ENCODE peak calls at places on chromosome 18, in five cellular contexts. Z, B, K, A and T are unnamed samples.

GRCh38 chr18:78976697-78977626 is 2.7 kb upstream of the SALL3 start:
- DNase-seq in A (no peak), B (no peak), Z (no peak), K (no peak), T (no peak)

GRCh38 chr18:53610957-53611356 is 613.5 kb downstream of the MBD2 start:
- DNase-seq in A (no peak), B (no peak), K (no peak), Z (no peak), T (no peak)

GRCh38 chr18:4658804-4659203 is 203.7 kb upstream of the DLGAP1 start:
- DNase-seq in A (no peak), Z (no peak), K (no peak), B (no peak), T (no peak)

GRCh38 chr18:45596048-45596447 is 19.2 kb upstream of the SLC14A2 start:
- DNase-seq in K (no peak), A (no peak), Z (no peak), B (no peak), T (no peak)

GRCh38 chr18:35189510-35189909 is 51.3 kb upstream of the ZNF397 start:
- DNase-seq in Z (no peak), K (no peak), A (no peak), B (no peak), T (no peak)

GRCh38 chr18:47901624-47902362 is 28.7 kb downstream of the SMAD2 start:
- DNase-seq in Z (peak; percentile 48), A (peak; percentile 21), K (no peak), B (no peak), T (no peak)

GRCh38 chr18:56316727-56317126 is 321.7 kb downstream of the TXNL1 start:
- DNase-seq in K (no peak), B (no peak), Z (no peak), A (no peak), T (no peak)

GRCh38 chr18:58239879-58240278 is 195.9 kb downstream of the NEDD4L start:
- DNase-seq in B (no peak), K (peak; percentile 23), A (no peak), Z (no peak), T (no peak)

GRCh38 chr18:78779996-78780718 is 199.5 kb upstream of the SALL3 start:
- DNase-seq in A (no peak), K (no peak), Z (no peak), B (no peak), T (no peak)

GRCh38 chr18:42351455-42351854 is 396.4 kb downstream of the PIK3C3 start:
- DNase-seq in K (no peak), A (no peak), B (no peak), Z (no peak), T (no peak)